ENCODE peak calls at places on chromosomes 16 and 17, in eight cellular contexts. R is activated CD8-positive, alpha-beta memory T cell treated with anti-CD3 and anti-CD28 coated beads for 48 hours; F is T follicular helper cell; M is lung microvascular endothelial cell; A is GF-D8; X is ELR; S is NCI-H1092 treated with DMSO at 0.1 percent for 48 hours; N is RWPE1. D is an unnamed sample.

GRCh38 chr17:62876664-62877411 is 68.7 kb upstream of the MARCHF10 start:
- DNase-seq in R (no peak), F (no peak), M (no peak), A (no peak), X (peak), S (no peak), N (peak), D (peak)

GRCh38 chr16:84677017-84677803 is 22.6 kb upstream of the USP10 start:
- DNase-seq in R (no peak), F (no peak), M (peak), A (no peak), X (no peak), S (no peak), N (no peak), D (no peak)

GRCh38 chr17:82941021-82942001 is 101.5 kb upstream of the ZNF750 start:
- DNase-seq in R (no peak), F (no peak), M (no peak), A (no peak), X (no peak), S (no peak), N (no peak), D (no peak)

GRCh38 chr17:69597898-69598692 is 183.6 kb downstream of the MAP2K6 start:
- DNase-seq in R (no peak), F (no peak), M (peak), A (no peak), X (peak), S (no peak), N (peak), D (peak)

GRCh38 chr16:2671741-2672140 is 10.6 kb upstream of the KCTD5 start:
- DNase-seq in R (no peak), F (no peak), M (no peak), A (no peak), X (no peak), S (no peak), N (no peak), D (no peak)

GRCh38 chr16:66927918-66928649 is 2.7 kb upstream of the RRAD start:
- DNase-seq in R (no peak), F (no peak), M (no peak), A (no peak), X (peak), S (no peak), N (peak), D (no peak)

GRCh38 chr17:6365187-6365943 is 69.6 kb downstream of the AIPL1 start:
- DNase-seq in R (no peak), F (no peak), M (no peak), A (no peak), X (peak), S (no peak), N (peak), D (peak)

GRCh38 chr16:67294171-67294757 is 14.9 kb downstream of the PLEKHG4 start:
- DNase-seq in R (no peak), F (no peak), M (no peak), A (no peak), X (no peak), S (no peak), N (no peak), D (no peak)

GRCh38 chr17:17781591-17782424 is 55.0 kb downstream of the SREBF1 start:
- DNase-seq in R (no peak), F (peak), M (peak), A (no peak), X (peak), S (peak), N (peak), D (peak)

GRCh38 chr17:5418858-5419355 is 555 bp downstream of the NUP88 start:
- DNase-seq in R (no peak), F (peak), M (peak), A (peak), X (peak), S (peak), N (no peak), D (peak)

GRCh38 chr17:17545031-17545820 is 46.3 kb downstream of the PEMT start:
- DNase-seq in R (no peak), F (no peak), M (no peak), A (no peak), X (peak), S (no peak), N (no peak), D (no peak)

GRCh38 chr16:25106567-25107465 is 4.7 kb upstream of the LCMT1 start:
- DNase-seq in R (peak), F (peak), M (peak), A (no peak), X (peak), S (peak), N (peak), D (peak)

GRCh38 chr17:81406117-81406953 is 11.1 kb downstream of the BAHCC1 start:
- DNase-seq in R (no peak), F (no peak), M (no peak), A (no peak), X (no peak), S (no peak), N (no peak), D (no peak)

GRCh38 chr17:48612854-48613691 is 2.0 kb downstream of the HOXB8 start:
- DNase-seq in R (no peak), F (no peak), M (peak), A (no peak), X (peak), S (no peak), N (no peak), D (no peak)

GRCh38 chr17:29740017-29740416 is 117.3 kb upstream of the CORO6 start:
- DNase-seq in R (no peak), F (no peak), M (peak), A (no peak), X (no peak), S (no peak), N (no peak), D (no peak)

GRCh38 chr17:34443832-34444469 is 80.9 kb upstream of the CCL1 start:
- DNase-seq in R (no peak), F (no peak), M (no peak), A (no peak), X (peak), S (no peak), N (peak), D (peak)

D was measured in PC-3.